ENCODE peak calls at places on chromosomes 6 and 20, in five cellular contexts. K, P, W, A and Z are unnamed samples.

GRCh38 chr20:48638546-48638945 is 189.3 kb downstream of the PREX1 start:
- DNase-seq in W (no peak), P (no peak), K (no peak), A (no peak), Z (no peak)

GRCh38 chr20:24131684-24132083 is 143.1 kb upstream of the GGTLC1 start:
- DNase-seq in A (no peak), K (no peak), W (no peak), P (no peak), Z (no peak)

GRCh38 chr6:134436281-134436815 is 118.4 kb upstream of the SGK1 start:
- DNase-seq in W (peak), K (peak), P (no peak), A (peak), Z (no peak)

GRCh38 chr6:57423468-57423867 is 106.0 kb downstream of the PRIM2 start:
- DNase-seq in A (peak), P (no peak), W (no peak), K (no peak), Z (no peak)

GRCh38 chr6:124963416-124964083 is 1.3 kb downstream of the RNF217 start:
- DNase-seq in W (peak), P (no peak), A (peak), K (peak), Z (no peak)

GRCh38 chr6:158286413-158286812 is 25.9 kb upstream of the TULP4 start:
- DNase-seq in W (no peak), K (no peak), A (no peak), P (no peak), Z (no peak)

GRCh38 chr6:83221886-83222479 is 28.8 kb downstream of the RWDD2A start:
- DNase-seq in K (peak), W (no peak), P (no peak), A (peak), Z (no peak)

GRCh38 chr6:101397199-101397598 is 3.7 kb downstream of the GRIK2 start:
- DNase-seq in A (peak), K (no peak), P (no peak), W (no peak), Z (no peak)

GRCh38 chr20:50192364-50193168 is 1.9 kb downstream of the CEBPB start:
- DNase-seq in P (peak), K (peak), A (peak), W (peak), Z (peak)

GRCh38 chr6:163739968-163740367 is 325.4 kb downstream of the QKI start:
- DNase-seq in W (no peak), P (no peak), K (no peak), A (no peak), Z (no peak)

GRCh38 chr20:11544029-11544678 is 373.5 kb upstream of the BTBD3 start:
- DNase-seq in P (no peak), W (peak), A (peak), K (peak), Z (peak)

GRCh38 chr6:582370-582769 is 74.5 kb downstream of the HUS1B start:
- DNase-seq in K (no peak), A (peak), W (no peak), P (no peak), Z (no peak)

GRCh38 chr20:35702051-35702823 is 3.0 kb downstream of the ROMO1 start:
- DNase-seq in P (no peak), W (no peak), K (no peak), A (no peak), Z (no peak)

GRCh38 chr6:76681781-76682180 is 609.3 kb upstream of the IMPG1 start:
- DNase-seq in K (no peak), P (no peak), A (no peak), W (no peak), Z (no peak)

GRCh38 chr20:57399587-57400261 is 8.5 kb downstream of the RBM38 start:
- DNase-seq in A (no peak), W (no peak), K (no peak), P (no peak), Z (peak)

GRCh38 chr6:35259946-35260626 is 551 bp downstream of the ZNF76 start:
- DNase-seq in P (peak), K (peak), W (peak), A (peak), Z (peak)

GRCh38 chr6:142384455-142385332 is 82.9 kb downstream of the ADGRG6 start:
- DNase-seq in A (no peak), W (no peak), P (no peak), K (no peak), Z (no peak)

GRCh38 chr20:23442436-23442835 is 3.0 kb downstream of the CSTL1 start:
- DNase-seq in K (no peak), P (no peak), A (no peak), W (no peak), Z (no peak)

GRCh38 chr6:109318328-109318876 is 63.9 kb downstream of the CD164 start:
- DNase-seq in K (peak), W (peak), A (no peak), P (no peak), Z (no peak)

GRCh38 chr20:20699917-20700316 is 12.5 kb downstream of the RALGAPA2 start:
- DNase-seq in A (no peak), W (no peak), P (no peak), K (no peak), Z (no peak)

GRCh38 chr6:37021356-37022129 is 16.1 kb downstream of the FGD2 start:
- DNase-seq in W (no peak), K (no peak), P (peak), A (peak), Z (no peak)

GRCh38 chr6:14149053-14149746 is 31.6 kb downstream of the CD83 start:
- DNase-seq in A (peak), P (no peak), W (peak), K (no peak), Z (no peak)

GRCh38 chr6:169406794-169407193 is 153.1 kb upstream of the THBS2 start:
- DNase-seq in A (no peak), W (no peak), P (no peak), K (no peak), Z (no peak)

GRCh38 chr6:83518946-83519489 is 6.7 kb downstream of the PRSS35 start:
- DNase-seq in W (no peak), A (peak), P (no peak), K (no peak), Z (no peak)

GRCh38 chr6:15088904-15089568 is 156.8 kb upstream of the JARID2 start:
- DNase-seq in W (no peak), A (no peak), K (no peak), P (no peak), Z (no peak)

GRCh38 chr6:33066917-33067521 is 6.4 kb downstream of the HLA-DPA1 start:
- DNase-seq in W (no peak), A (no peak), K (no peak), P (no peak), Z (no peak)

GRCh38 chr20:6104493-6105188 is 18.2 kb downstream of the FERMT1 start:
- DNase-seq in A (peak), K (no peak), W (no peak), P (no peak), Z (no peak)

GRCh38 chr6:3444276-3445088 is 12.4 kb downstream of the SLC22A23 start:
- DNase-seq in W (no peak), K (no peak), P (no peak), A (no peak), Z (no peak)

GRCh38 chr6:104566411-104566810 is 293.3 kb downstream of the HACE1 start:
- DNase-seq in W (no peak), A (no peak), K (no peak), P (no peak), Z (no peak)